ENCODE peak calls at places on chromosomes 11 and 22, in five cellular contexts. Q, W, U, V and K are unnamed samples.

GRCh38 chr11:71365626-71366025 is 82.6 kb downstream of the DHCR7 start:
- DNase-seq in Q (no peak), W (no peak), U (no peak), V (no peak), K (no peak)

GRCh38 chr22:29313126-29314071 is 2.1 kb downstream of the RASL10A start:
- DNase-seq in Q (no peak), W (peak; percentile 37), U (no peak), V (peak; percentile 93), K (no peak)

GRCh38 chr11:34850339-34850738 is 65.8 kb downstream of the APIP start:
- DNase-seq in Q (no peak), W (no peak), U (no peak), V (peak; percentile 17), K (no peak)

GRCh38 chr11:67506426-67507032 is 1.4 kb upstream of the PITPNM1 start:
- DNase-seq in Q (no peak), W (no peak), U (no peak), V (no peak), K (no peak)

GRCh38 chr11:33443684-33444083 is 186.5 kb downstream of the HIPK3 start:
- DNase-seq in Q (no peak), W (no peak), U (no peak), V (no peak), K (no peak)

GRCh38 chr22:19981171-19981960 is 35.3 kb downstream of the ARVCF start:
- DNase-seq in Q (no peak), W (no peak), U (no peak), V (no peak), K (no peak)

GRCh38 chr11:96827164-96827563 is 437.4 kb downstream of the JRKL start:
- DNase-seq in Q (no peak), W (peak; percentile 22), U (no peak), V (peak; percentile 37), K (no peak)

GRCh38 chr22:30267382-30268302 is 991 bp upstream of the OSM start:
- DNase-seq in Q (no peak), W (no peak), U (no peak), V (no peak), K (no peak)

GRCh38 chr11:4134844-4135243 is 40.2 kb downstream of the RRM1 start:
- DNase-seq in Q (no peak), W (peak; percentile 42), U (no peak), V (no peak), K (no peak)

GRCh38 chr11:199004-199581 is 6.2 kb downstream of the SCGB1C1 start:
- DNase-seq in Q (no peak), W (no peak), U (no peak), V (peak; percentile 31), K (no peak)

GRCh38 chr11:199782-200181 is 6.9 kb downstream of the SCGB1C1 start:
- DNase-seq in Q (no peak), W (no peak), U (no peak), V (peak; percentile 48), K (no peak)

GRCh38 chr11:202490-202889 is 4.7 kb downstream of the BET1L start:
- DNase-seq in Q (no peak), W (no peak), U (no peak), V (peak; percentile 22), K (no peak)

GRCh38 chr11:201936-202335 is 5.3 kb downstream of the BET1L start:
- DNase-seq in Q (no peak), W (no peak), U (no peak), V (no peak), K (no peak)

GRCh38 chr11:200224-201003 is 6.8 kb downstream of the BET1L start:
- DNase-seq in Q (no peak), W (no peak), U (no peak), V (no peak), K (no peak)
- TF ChIP-seq CTCF in Q (no peak), W (no peak), U (no peak), V (peak; percentile 25), K (no peak)

DNA sequence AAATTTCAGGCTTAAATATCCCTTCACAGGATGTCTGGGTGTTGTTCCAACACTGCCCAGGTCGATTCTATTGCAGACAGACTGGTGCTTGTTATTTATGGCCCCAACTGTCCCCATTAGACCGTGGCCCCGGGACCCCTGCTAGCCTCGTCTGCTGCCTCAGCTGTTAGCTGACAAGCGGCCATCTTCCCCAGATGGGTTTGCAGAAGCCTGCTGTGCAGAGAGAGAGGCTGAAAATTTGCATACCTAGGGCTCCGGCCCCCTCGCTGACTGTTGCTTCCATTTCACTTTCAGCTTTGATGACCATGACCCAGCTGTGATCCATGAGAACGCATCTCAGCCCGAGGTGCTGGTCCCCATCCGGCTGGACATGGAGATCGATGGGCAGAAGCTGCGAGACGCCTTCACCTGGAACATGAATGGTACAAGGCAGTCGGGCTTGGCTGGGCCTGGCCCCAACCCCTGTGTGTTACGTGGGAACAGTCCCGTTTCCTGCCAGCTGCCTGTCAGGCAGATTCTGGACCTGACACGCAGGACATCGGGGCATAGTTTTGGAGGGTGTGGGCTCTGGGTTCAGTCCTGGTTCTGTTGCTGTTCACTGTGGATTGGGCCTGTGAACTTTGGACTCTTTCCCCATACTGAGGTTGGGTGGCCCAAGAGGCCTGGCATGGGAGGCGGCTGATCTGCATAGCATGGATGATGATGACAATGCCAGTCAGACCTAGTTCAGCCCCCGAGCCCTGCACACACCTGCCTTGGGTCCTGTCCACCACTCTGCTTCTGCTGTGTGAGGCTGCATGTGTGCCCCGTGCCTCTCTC is 16.4 kb downstream of the SMARCB1 start:
- DNase-seq in Q (no peak), W (no peak), U (no peak), V (peak; percentile 47), K (peak; percentile 76)
- TF ChIP-seq CTCF in Q (no peak), W (no peak), U (no peak), V (no peak), K (no peak)

GRCh38 chr22:41537203-41537602 is 7.1 kb downstream of the POLR3H start:
- DNase-seq in Q (no peak), W (no peak), U (no peak), V (no peak), K (no peak)
- TF ChIP-seq CTCF in Q (no peak), W (no peak), U (no peak), V (no peak), K (no peak)

GRCh38 chr11:126357055-126357962 is 1.8 kb downstream of the ST3GAL4 start:
- DNase-seq in Q (no peak), W (no peak), U (no peak), V (no peak), K (no peak)

GRCh38 chr11:126355324-126355925 is at the start of gene ST3GAL4:
- DNase-seq in Q (no peak), W (peak; percentile 68), U (peak; percentile 87), V (peak; percentile 96), K (peak; percentile 82)

GRCh38 chr11:126357969-126358762 is 2.7 kb downstream of the ST3GAL4 start:
- DNase-seq in Q (no peak), W (no peak), U (no peak), V (no peak), K (no peak)

GRCh38 chr11:126354631-126355323 is 709 bp upstream of the ST3GAL4 start:
- DNase-seq in Q (no peak), W (no peak), U (no peak), V (no peak), K (peak; percentile 50)

DNA sequence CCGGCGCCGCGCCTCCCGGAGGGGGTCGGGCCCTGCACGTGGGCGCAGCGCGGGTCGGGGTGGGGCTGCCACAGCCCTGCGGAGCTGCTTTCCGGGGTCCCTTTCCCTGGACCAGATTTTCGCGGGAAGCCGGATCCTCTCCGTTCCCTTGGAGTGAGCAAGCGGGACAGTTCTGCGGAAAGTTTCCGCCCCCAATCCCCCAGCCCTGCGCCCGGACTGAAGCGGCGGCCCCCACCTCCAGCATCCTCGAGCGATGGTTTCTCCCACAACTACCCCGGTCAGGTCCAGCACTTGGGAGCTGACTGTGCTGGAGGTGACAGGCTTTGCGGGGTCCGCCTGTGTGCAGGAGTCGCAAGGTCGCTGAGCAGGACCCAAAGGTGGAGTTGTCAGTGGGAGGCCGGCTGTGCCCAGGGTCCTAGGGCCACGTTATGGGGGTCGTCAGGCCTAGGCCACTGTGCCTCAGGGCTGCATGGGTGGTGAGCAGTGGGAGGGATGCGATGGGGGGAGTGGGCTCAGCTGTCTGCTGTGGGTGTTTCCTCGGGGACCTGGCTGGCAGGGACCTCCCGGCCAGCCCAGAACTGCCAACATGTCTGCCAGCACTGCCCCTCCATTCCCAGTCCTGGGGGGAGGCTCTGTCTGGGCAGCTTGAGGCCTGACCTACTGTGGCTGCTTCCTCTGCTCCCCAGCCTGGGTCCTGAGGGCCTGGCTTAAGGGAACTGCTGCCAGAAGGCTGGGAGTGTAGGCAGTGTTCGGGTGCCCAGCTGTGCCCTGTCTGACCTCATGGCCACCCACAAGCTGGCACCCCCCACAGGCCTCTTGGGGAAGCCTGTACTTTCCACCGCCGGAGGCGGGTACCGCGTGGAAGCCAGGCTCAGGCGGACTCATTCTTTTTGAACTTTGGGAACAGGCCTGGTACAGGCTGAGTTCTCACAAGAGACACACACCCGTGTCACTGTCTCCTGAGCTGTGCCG is 726 bp downstream of the ST3GAL4 start:
- DNase-seq in Q (peak; percentile 31), W (no peak), U (no peak), V (peak; percentile 74), K (peak; percentile 24)
- TF ChIP-seq CTCF in Q (no peak), W (no peak), U (no peak), V (no peak), K (no peak)

GRCh38 chr11:121292503-121293275 is at the start of gene SC5D:
- DNase-seq in Q (peak; percentile 79), W (peak; percentile 95), U (peak; percentile 94), V (peak; percentile 98), K (peak; percentile 96)
- TF ChIP-seq CTCF in Q (no peak), W (no peak), U (peak; percentile 10), V (peak; percentile 33), K (no peak)

GRCh38 chr11:100928426-100928825 is 201.2 kb downstream of the PGR start:
- DNase-seq in Q (no peak), W (no peak), U (no peak), V (no peak), K (no peak)

GRCh38 chr11:100930185-100930778 is 199.3 kb downstream of the PGR start:
- DNase-seq in Q (peak; percentile 35), W (peak; percentile 85), U (peak; percentile 11), V (no peak), K (peak; percentile 41)

GRCh38 chr11:100936781-100937180 is 192.8 kb downstream of the PGR start:
- DNase-seq in Q (no peak), W (no peak), U (no peak), V (no peak), K (no peak)

GRCh38 chr11:100929377-100929776 is 200.2 kb downstream of the PGR start:
- DNase-seq in Q (no peak), W (peak; percentile 66), U (no peak), V (no peak), K (peak; percentile 46)

GRCh38 chr11:100932474-100933100 is 197.0 kb downstream of the PGR start:
- DNase-seq in Q (no peak), W (peak; percentile 56), U (no peak), V (no peak), K (peak; percentile 21)
- TF ChIP-seq CTCF in Q (peak; percentile 69), W (peak; percentile 48), U (peak; percentile 50), V (peak; percentile 67), K (no peak)

DNA sequence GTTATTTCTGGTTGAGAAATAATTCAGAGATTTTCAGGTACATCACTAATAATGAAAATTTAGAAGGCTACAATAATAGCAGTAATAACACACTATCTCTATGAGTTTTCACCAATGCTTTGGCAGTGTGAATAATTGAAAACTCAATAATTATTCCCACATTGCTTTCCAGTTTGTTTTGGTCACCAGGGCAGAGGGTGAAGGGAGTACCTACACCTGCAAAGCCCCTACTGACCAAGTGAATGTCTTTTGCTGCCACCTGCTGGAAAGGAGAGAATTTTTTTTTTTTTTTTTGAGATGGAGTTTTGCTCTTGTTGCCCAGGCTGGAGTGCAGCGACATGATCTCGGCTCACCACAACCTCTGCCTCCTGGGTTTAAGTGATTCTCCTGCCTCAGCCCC is 3.2 kb downstream of the NELL1 start:
- DNase-seq in Q (no peak), W (no peak), U (no peak), V (no peak), K (peak; percentile 16)
- TF ChIP-seq CTCF in Q (peak; percentile 48), W (peak; percentile 31), U (peak; percentile 38), V (peak; percentile 72), K (peak; percentile 34)